ENCODE peak calls at places on chromosomes 4 and X, in five cellular contexts. D, E, Q, H and S are unnamed samples.

GRCh38 chr4:113783289-113783688 is 21.8 kb upstream of the CAMK2D start:
- DNase-seq in D (no peak), E (no peak), Q (no peak), H (no peak), S (no peak)

GRCh38 chr4:94660614-94661013 is 97.1 kb upstream of the BMPR1B start:
- DNase-seq in D (no peak), E (no peak), Q (no peak), H (no peak), S (no peak)

GRCh38 chrX:790031-790430 is 159.4 kb downstream of the SHOX start:
- DNase-seq in D (no peak), E (no peak), Q (no peak), H (no peak), S (no peak)

GRCh38 chr4:152112887-152113286 is 352.1 kb upstream of the GATB start:
- DNase-seq in D (no peak), E (no peak), Q (no peak), H (no peak), S (no peak)

GRCh38 chrX:21985332-21985777 is 44.8 kb downstream of the SMS start:
- DNase-seq in D (peak; percentile 57), E (peak; percentile 51), Q (peak; percentile 17), H (peak; percentile 55), S (peak; percentile 73)

GRCh38 chr4:38872620-38873019 is 5.0 kb downstream of the FAM114A1 start:
- DNase-seq in D (peak; percentile 63), E (no peak), Q (no peak), H (no peak), S (no peak)

GRCh38 chr4:171281359-171281758 is 531.8 kb upstream of the GALNTL6 start:
- DNase-seq in D (no peak), E (no peak), Q (no peak), H (no peak), S (no peak)

GRCh38 chr4:75584067-75584466 is 28.2 kb downstream of the ODAPH start:
- DNase-seq in D (no peak), E (no peak), Q (no peak), H (no peak), S (no peak)

GRCh38 chrX:68851082-68851481 is 22.3 kb downstream of the EFNB1 start:
- DNase-seq in D (no peak), E (no peak), Q (no peak), H (no peak), S (no peak)

GRCh38 chr4:119748853-119749252 is 120.2 kb upstream of the PDE5A start:
- DNase-seq in D (no peak), E (no peak), Q (no peak), H (no peak), S (no peak)

GRCh38 chrX:25016938-25017598 is 1.3 kb upstream of the ARX start:
- DNase-seq in D (no peak), E (no peak), Q (no peak), H (no peak), S (no peak)
- H3K27me3 ChIP-seq in D (no peaks in the 10 kb centered on the region), E (peaks cover 80% of the 10 kb centered on the region), Q (peaks cover 94% of the 10 kb centered on the region), H (peaks cover 16% of the 10 kb centered on the region), S (peaks cover 3% of the 10 kb centered on the region)

DNA sequence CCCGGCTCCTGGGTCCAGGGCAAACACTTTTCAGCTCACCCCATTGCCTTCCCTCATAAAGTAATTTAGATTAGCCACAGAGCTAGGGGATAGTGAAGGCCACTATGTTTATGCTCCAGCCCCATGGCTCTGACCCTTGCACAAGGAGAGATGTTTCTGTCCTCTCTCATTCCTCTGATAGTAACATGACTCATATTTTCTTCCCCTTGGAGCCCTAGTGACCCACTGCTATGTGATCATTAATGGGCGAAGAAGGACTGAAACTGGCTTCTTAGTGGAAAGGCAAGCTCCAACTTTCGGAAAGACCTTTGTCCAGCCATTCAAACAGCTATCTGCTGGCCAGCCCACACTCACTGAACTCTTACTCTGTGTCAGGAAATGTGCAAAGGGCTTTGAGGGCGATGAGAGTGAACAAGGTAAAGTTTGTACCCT is 12.3 kb downstream of the CLDN2 start:
- DNase-seq in D (no peak), E (no peak), Q (no peak), H (peak; percentile 46), S (no peak)
- H3K27me3 ChIP-seq in D (no peaks in the 10 kb centered on the region), E (no peaks in the 10 kb centered on the region), Q (no peaks in the 10 kb centered on the region), H (no peaks in the 10 kb centered on the region), S (no peaks in the 10 kb centered on the region)

GRCh38 chrX:70439016-70439415 is 5.6 kb upstream of the DLG3 start:
- DNase-seq in D (no peak), E (no peak), Q (no peak), H (no peak), S (no peak)

GRCh38 chrX:70436380-70436779 is 8.3 kb upstream of the DLG3 start:
- DNase-seq in D (no peak), E (no peak), Q (no peak), H (no peak), S (no peak)

GRCh38 chrX:70434914-70435586 is 9.6 kb upstream of the DLG3 start:
- DNase-seq in D (peak; percentile 11), E (no peak), Q (peak; percentile 31), H (no peak), S (no peak)

GRCh38 chrX:70437011-70437410 is 7.6 kb upstream of the DLG3 start:
- DNase-seq in D (no peak), E (no peak), Q (no peak), H (no peak), S (no peak)

GRCh38 chrX:70437921-70438665 is 6.5 kb upstream of the DLG3 start:
- DNase-seq in D (no peak), E (no peak), Q (no peak), H (no peak), S (no peak)
- H3K27me3 ChIP-seq in D (no peaks in the 10 kb centered on the region), E (peaks cover 4% of the 10 kb centered on the region), Q (no peaks in the 10 kb centered on the region), H (no peaks in the 10 kb centered on the region), S (no peaks in the 10 kb centered on the region)

GRCh38 chr4:8082517-8083055 is 76.0 kb downstream of the ABLIM2 start:
- DNase-seq in D (no peak), E (no peak), Q (no peak), H (no peak), S (no peak)
- H3K27me3 ChIP-seq in D (no peaks in the 10 kb centered on the region), E (peaks cover 56% of the 10 kb centered on the region), Q (no peaks in the 10 kb centered on the region), H (no peaks in the 10 kb centered on the region), S (no peaks in the 10 kb centered on the region)

GRCh38 chr4:16384496-16384895 is 158.2 kb upstream of the TAPT1 start:
- DNase-seq in D (no peak), E (no peak), Q (no peak), H (no peak), S (no peak)
- H3K27me3 ChIP-seq in D (no peaks in the 10 kb centered on the region), E (peaks cover 10% of the 10 kb centered on the region), Q (no peaks in the 10 kb centered on the region), H (no peaks in the 10 kb centered on the region), S (no peaks in the 10 kb centered on the region)